ENCODE peak calls at places on chromosome 9, in six cellular contexts. One of them, this sample, is unnamed.

GRCh38 chr9:72362680-72363139 is 2.3 kb downstream of the ZFAND5 start:
- DNase-seq in HepG2: peak; percentile 75
- DNase-seq in K562: peak; percentile 75
- DNase-seq in A549: peak; percentile 84
- DNase-seq in endothelial cell of umbilical vein: peak; percentile 76
- DNase-seq in GM12878: peak; percentile 41
- DNase-seq in this sample: peak; percentile 66

GRCh38 chr9:87950765-87951488 is 23.4 kb downstream of the CDK20 start:
- DNase-seq in A549: peak; percentile 41
- DNase-seq in K562: peak; percentile 31
- DNase-seq in endothelial cell of umbilical vein: peak; percentile 32
- DNase-seq in HepG2: peak; percentile 22
- DNase-seq in GM12878: no peak
- DNase-seq in this sample: peak; percentile 54

GRCh38 chr9:73118898-73119554 is 32.6 kb upstream of the ANXA1 start:
- DNase-seq in K562: no peak
- DNase-seq in HepG2: no peak
- DNase-seq in GM12878: no peak
- DNase-seq in A549: peak; percentile 93
- DNase-seq in endothelial cell of umbilical vein: peak; percentile 74
- DNase-seq in this sample: no peak

GRCh38 chr9:114279693-114280092 is 43.2 kb upstream of the ORM1 start:
- DNase-seq in K562: no peak
- DNase-seq in endothelial cell of umbilical vein: no peak
- DNase-seq in HepG2: no peak
- DNase-seq in A549: no peak
- DNase-seq in GM12878: no peak
- DNase-seq in this sample: no peak

GRCh38 chr9:121652037-121652837 is 803 bp downstream of the DAB2IP start:
- DNase-seq in GM12878: no peak
- DNase-seq in endothelial cell of umbilical vein: peak; percentile 47
- DNase-seq in HepG2: no peak
- DNase-seq in K562: no peak
- DNase-seq in A549: no peak
- DNase-seq in this sample: no peak

GRCh38 chr9:21830589-21830988 is 28.2 kb downstream of the MTAP start:
- DNase-seq in GM12878: no peak
- DNase-seq in HepG2: no peak
- DNase-seq in endothelial cell of umbilical vein: no peak
- DNase-seq in A549: peak; percentile 61
- DNase-seq in K562: no peak
- DNase-seq in this sample: no peak

GRCh38 chr9:114037961-114038723 is 40.0 kb downstream of the AMBP start:
- DNase-seq in GM12878: no peak
- DNase-seq in HepG2: no peak
- DNase-seq in K562: no peak
- DNase-seq in A549: no peak
- DNase-seq in endothelial cell of umbilical vein: no peak
- DNase-seq in this sample: no peak

GRCh38 chr9:122954253-122954691 is 13.5 kb downstream of the RABGAP1 start:
- DNase-seq in GM12878: no peak
- DNase-seq in K562: no peak
- DNase-seq in endothelial cell of umbilical vein: peak; percentile 88
- DNase-seq in HepG2: no peak
- DNase-seq in A549: no peak
- DNase-seq in this sample: no peak

GRCh38 chr9:131590907-131591844 is 45.9 kb downstream of the PRRT1B start:
- DNase-seq in HepG2: peak; percentile 61
- DNase-seq in A549: peak; percentile 80
- DNase-seq in endothelial cell of umbilical vein: peak; percentile 73
- DNase-seq in GM12878: peak; percentile 21
- DNase-seq in K562: peak; percentile 76
- DNase-seq in this sample: peak; percentile 86

GRCh38 chr9:115925424-115925823 is 228.2 kb upstream of the PAPPA start:
- DNase-seq in A549: no peak
- DNase-seq in endothelial cell of umbilical vein: no peak
- DNase-seq in GM12878: no peak
- DNase-seq in K562: no peak
- DNase-seq in HepG2: no peak
- DNase-seq in this sample: no peak

GRCh38 chr9:92706218-92706940 is 36.4 kb upstream of the IPPK start:
- DNase-seq in HepG2: peak; percentile 35
- DNase-seq in A549: peak; percentile 35
- DNase-seq in K562: peak; percentile 47
- DNase-seq in GM12878: no peak
- DNase-seq in endothelial cell of umbilical vein: peak; percentile 13
- DNase-seq in this sample: peak; percentile 58

GRCh38 chr9:76615149-76615548 is 149.1 kb upstream of the PCA3 start:
- DNase-seq in A549: no peak
- DNase-seq in endothelial cell of umbilical vein: no peak
- DNase-seq in HepG2: peak; percentile 8
- DNase-seq in K562: no peak
- DNase-seq in GM12878: no peak
- DNase-seq in this sample: peak; percentile 27

GRCh38 chr9:133233681-133234432 is 24.8 kb upstream of the OBP2B start:
- DNase-seq in K562: no peak
- DNase-seq in A549: no peak
- DNase-seq in GM12878: no peak
- DNase-seq in endothelial cell of umbilical vein: peak; percentile 70
- DNase-seq in HepG2: no peak
- DNase-seq in this sample: no peak

GRCh38 chr9:84123648-84124406 is 143.2 kb downstream of the RMI1 start:
- DNase-seq in HepG2: no peak
- DNase-seq in A549: no peak
- DNase-seq in K562: peak; percentile 41
- DNase-seq in endothelial cell of umbilical vein: no peak
- DNase-seq in GM12878: peak; percentile 36
- DNase-seq in this sample: no peak

GRCh38 chr9:33297455-33297854 is 7.1 kb downstream of the NFX1 start:
- DNase-seq in HepG2: no peak
- DNase-seq in endothelial cell of umbilical vein: peak; percentile 40
- DNase-seq in GM12878: peak; percentile 78
- DNase-seq in K562: peak; percentile 60
- DNase-seq in A549: no peak
- DNase-seq in this sample: peak; percentile 83

GRCh38 chr9:99635032-99635431 is 186.7 kb upstream of the NR4A3 start:
- DNase-seq in HepG2: no peak
- DNase-seq in endothelial cell of umbilical vein: no peak
- DNase-seq in K562: no peak
- DNase-seq in GM12878: no peak
- DNase-seq in A549: no peak
- DNase-seq in this sample: no peak

DNA sequence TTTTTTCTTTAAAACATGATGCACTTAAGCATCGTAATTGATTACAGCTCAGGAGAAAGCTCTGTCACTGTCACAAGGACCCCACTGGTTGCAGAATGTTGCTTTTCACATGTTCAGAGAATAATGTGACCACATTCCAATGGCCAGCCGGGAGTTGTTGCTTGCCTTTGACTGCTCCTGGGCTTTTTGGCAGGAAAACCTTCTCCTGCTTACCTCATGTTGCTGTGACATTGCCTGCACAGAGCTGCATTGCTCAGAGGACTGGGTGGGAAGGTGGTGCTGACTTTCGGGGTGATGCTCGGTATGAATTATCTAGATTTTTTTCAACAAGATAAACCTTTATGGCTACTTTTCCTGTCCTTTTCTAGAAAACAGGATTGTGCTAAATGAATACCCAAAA is 88.2 kb downstream of the PALM2AKAP2 start:
- DNase-seq in K562: no peak
- DNase-seq in endothelial cell of umbilical vein: no peak
- DNase-seq in GM12878: no peak
- DNase-seq in A549: no peak
- DNase-seq in HepG2: no peak
- DNase-seq in this sample: no peak
- TF ChIP-seq MYC in K562: no peak
- TF ChIP-seq MYC in endothelial cell of umbilical vein: no peak
- TF ChIP-seq MYC in GM12878: no peak
- TF ChIP-seq MYC in A549: no peak
- TF ChIP-seq MYC in HepG2: no peak
- TF ChIP-seq MYC in this sample: no peak

GRCh38 chr9:126055386-126055785 is 271.2 kb upstream of the MVB12B start:
- DNase-seq in K562: no peak
- DNase-seq in GM12878: no peak
- DNase-seq in endothelial cell of umbilical vein: no peak
- DNase-seq in HepG2: no peak
- DNase-seq in A549: no peak
- DNase-seq in this sample: no peak
- TF ChIP-seq MYC in K562: no peak
- TF ChIP-seq MYC in GM12878: no peak
- TF ChIP-seq MYC in endothelial cell of umbilical vein: no peak
- TF ChIP-seq MYC in HepG2: no peak
- TF ChIP-seq MYC in A549: no peak
- TF ChIP-seq MYC in this sample: no peak

DNA sequence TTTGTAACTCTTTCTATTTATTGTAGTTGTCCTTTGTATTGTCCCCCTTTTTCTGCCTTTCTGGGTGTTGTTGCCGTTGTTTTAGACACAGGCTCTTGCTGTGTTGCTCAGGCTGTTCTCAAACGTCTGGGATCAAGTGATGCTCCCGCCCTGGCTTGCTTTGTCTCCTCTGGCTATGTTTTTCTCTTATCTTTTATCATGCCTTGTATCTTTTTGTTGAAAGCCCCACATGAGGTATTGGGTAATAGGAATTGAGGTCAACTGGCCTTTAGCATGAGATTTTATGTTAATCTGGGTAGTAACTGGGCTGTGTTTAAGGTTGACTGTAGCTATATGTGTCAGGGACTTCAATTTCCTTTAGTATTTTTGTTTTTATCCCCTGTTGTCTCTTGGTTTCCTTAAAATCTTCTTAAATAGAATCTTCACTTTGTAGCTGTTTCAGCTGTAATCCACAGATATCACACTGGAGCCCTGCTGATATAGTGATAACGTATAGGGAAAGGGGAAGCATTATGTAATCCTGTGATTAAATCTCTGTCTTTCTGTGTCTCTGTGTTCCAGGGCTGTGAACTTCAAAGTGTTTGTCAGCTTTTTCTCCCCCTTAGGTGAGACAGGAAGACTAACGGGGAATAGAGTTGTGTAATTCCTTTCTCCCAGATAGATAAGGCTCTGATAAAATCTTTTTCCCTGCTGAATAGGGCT is 25.9 kb upstream of the CACNA1B start:
- DNase-seq in HepG2: no peak
- DNase-seq in A549: no peak
- DNase-seq in K562: no peak
- DNase-seq in endothelial cell of umbilical vein: no peak
- DNase-seq in GM12878: no peak
- DNase-seq in this sample: no peak
- TF ChIP-seq MYC in HepG2: no peak
- TF ChIP-seq MYC in A549: no peak
- TF ChIP-seq MYC in K562: no peak
- TF ChIP-seq MYC in endothelial cell of umbilical vein: no peak
- TF ChIP-seq MYC in GM12878: no peak
- TF ChIP-seq MYC in this sample: no peak

GRCh38 chr9:16315720-16316119 is 554.8 kb downstream of the BNC2 start:
- DNase-seq in endothelial cell of umbilical vein: no peak
- DNase-seq in K562: no peak
- DNase-seq in A549: no peak
- DNase-seq in HepG2: no peak
- DNase-seq in GM12878: no peak
- DNase-seq in this sample: no peak

GRCh38 chr9:16319646-16320045 is 550.8 kb downstream of the BNC2 start:
- DNase-seq in K562: no peak
- DNase-seq in A549: no peak
- DNase-seq in HepG2: no peak
- DNase-seq in GM12878: no peak
- DNase-seq in endothelial cell of umbilical vein: no peak
- DNase-seq in this sample: no peak

GRCh38 chr9:16316406-16316805 is 554.1 kb downstream of the BNC2 start:
- DNase-seq in A549: no peak
- DNase-seq in K562: no peak
- DNase-seq in GM12878: no peak
- DNase-seq in HepG2: no peak
- DNase-seq in endothelial cell of umbilical vein: no peak
- DNase-seq in this sample: peak; percentile 22

GRCh38 chr9:16318516-16319060 is 551.9 kb downstream of the BNC2 start:
- DNase-seq in K562: no peak
- DNase-seq in GM12878: no peak
- DNase-seq in HepG2: no peak
- DNase-seq in endothelial cell of umbilical vein: no peak
- DNase-seq in A549: no peak
- DNase-seq in this sample: no peak

DNA sequence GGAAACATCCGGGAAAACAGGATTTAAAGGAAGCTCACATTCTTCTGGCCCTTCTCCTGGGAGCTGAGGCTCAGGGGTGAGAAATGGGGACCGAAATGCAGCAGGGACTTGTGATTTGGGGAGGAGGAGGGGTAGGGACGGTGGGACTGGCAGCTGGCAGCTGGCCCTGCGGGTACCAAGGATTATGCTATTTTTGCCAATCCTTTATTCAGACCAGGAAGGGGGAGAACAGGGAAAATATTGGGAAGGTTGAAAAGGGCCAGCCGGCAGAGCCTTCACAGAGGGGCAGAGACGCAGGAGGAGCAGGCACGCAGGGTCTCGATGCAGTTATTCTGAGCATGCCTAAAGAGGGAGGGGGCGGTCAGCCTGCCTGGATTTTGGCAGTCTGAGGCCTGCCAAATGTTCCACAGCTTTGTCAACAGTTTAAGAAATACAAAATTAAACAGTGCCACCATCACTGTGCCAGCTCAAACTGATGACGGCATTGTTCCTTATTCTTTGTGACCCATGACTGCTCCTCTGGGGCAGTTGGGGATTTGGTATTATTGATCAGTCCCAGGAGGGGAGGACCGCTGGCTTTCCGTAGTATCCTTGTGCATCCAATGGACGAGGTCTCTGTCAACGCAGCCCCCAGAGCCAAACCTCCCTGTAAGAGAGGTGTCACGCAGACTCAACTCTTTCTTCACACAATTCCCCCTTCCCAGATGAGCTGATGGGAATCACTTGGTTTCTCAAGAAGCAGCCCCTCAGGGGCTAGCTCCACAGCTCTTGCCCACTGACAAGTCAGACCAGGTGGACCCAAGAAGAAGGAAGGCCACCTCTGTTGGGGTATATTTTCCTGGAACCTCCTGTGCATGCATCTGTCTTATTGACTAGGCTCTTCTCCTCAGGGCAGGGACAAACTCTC is 553.3 kb downstream of the BNC2 start:
- DNase-seq in endothelial cell of umbilical vein: no peak
- DNase-seq in HepG2: no peak
- DNase-seq in K562: no peak
- DNase-seq in GM12878: no peak
- DNase-seq in A549: no peak
- DNase-seq in this sample: no peak
- TF ChIP-seq MYC in endothelial cell of umbilical vein: no peak
- TF ChIP-seq MYC in HepG2: no peak
- TF ChIP-seq MYC in K562: no peak
- TF ChIP-seq MYC in GM12878: no peak
- TF ChIP-seq MYC in A549: no peak
- TF ChIP-seq MYC in this sample: no peak

GRCh38 chr9:79387091-79387490 is 184.7 kb upstream of the TLE4 start:
- DNase-seq in GM12878: no peak
- DNase-seq in HepG2: no peak
- DNase-seq in K562: no peak
- DNase-seq in A549: no peak
- DNase-seq in endothelial cell of umbilical vein: no peak
- DNase-seq in this sample: no peak
- TF ChIP-seq MYC in GM12878: no peak
- TF ChIP-seq MYC in HepG2: no peak
- TF ChIP-seq MYC in K562: no peak
- TF ChIP-seq MYC in A549: no peak
- TF ChIP-seq MYC in endothelial cell of umbilical vein: no peak
- TF ChIP-seq MYC in this sample: no peak